ENCODE peak calls at places on chromosomes 1 and 21, in seven cellular contexts. X is OCI-LY7, A is MM.1S, Y is neural progenitor cell, S is HCT116, U is GM23338, Q is PC-3. Z is an unnamed sample.

GRCh38 chr1:164739189-164739588 is 180.2 kb downstream of the PBX1 start:
- DNase-seq in X (no peak), A (no peak), Y (no peak), S (no peak), U (no peak), Q (no peak), Z (no peak)

GRCh38 chr1:69991644-69992043 is 213.7 kb downstream of the LRRC40 start:
- DNase-seq in X (no peak), A (no peak), Y (no peak), S (no peak), U (no peak), Q (no peak), Z (no peak)

GRCh38 chr1:173453982-173454381 is 23.2 kb upstream of the PRDX6 start:
- DNase-seq in X (no peak), A (no peak), Y (no peak), S (no peak), U (no peak), Q (peak; percentile 26), Z (no peak)

GRCh38 chr1:180415985-180416633 is 86.3 kb downstream of the ACBD6 start:
- DNase-seq in X (peak; percentile 51), A (peak; percentile 67), Y (peak; percentile 60), S (peak; percentile 27), U (peak; percentile 66), Q (peak; percentile 53), Z (peak; percentile 16)

GRCh38 chr1:240562111-240562590 is 49.8 kb downstream of the GREM2 start:
- DNase-seq in X (no peak), A (peak; percentile 54), Y (no peak), S (no peak), U (peak; percentile 14), Q (no peak), Z (no peak)

GRCh38 chr1:156667610-156667967 is 9.6 kb downstream of the NES start:
- DNase-seq in X (no peak), A (no peak), Y (no peak), S (no peak), U (no peak), Q (no peak), Z (peak; percentile 50)

GRCh38 chr1:178684542-178685000 is 40.5 kb upstream of the RALGPS2 start:
- DNase-seq in X (no peak), A (peak; percentile 46), Y (no peak), S (peak; percentile 65), U (no peak), Q (peak; percentile 90), Z (peak; percentile 14)

GRCh38 chr1:20343149-20343936 is 52.7 kb downstream of the VWA5B1 start:
- DNase-seq in X (peak; percentile 95), A (no peak), Y (peak; percentile 89), S (no peak), U (peak; percentile 91), Q (no peak), Z (peak; percentile 69)

GRCh38 chr1:199774433-199775089 is 252.9 kb upstream of the NR5A2 start:
- DNase-seq in X (no peak), A (no peak), Y (no peak), S (no peak), U (no peak), Q (peak; percentile 97), Z (no peak)

GRCh38 chr21:45257673-45258341 is 29.9 kb downstream of the POFUT2 start:
- DNase-seq in X (no peak), A (no peak), Y (peak; percentile 33), S (no peak), U (peak; percentile 43), Q (no peak), Z (no peak)

GRCh38 chr1:211133841-211134669 is at the start of gene KCNH1:
- DNase-seq in X (peak; percentile 33), A (peak; percentile 93), Y (peak; percentile 96), S (peak; percentile 46), U (peak; percentile 92), Q (peak; percentile 76), Z (peak; percentile 93)

GRCh38 chr1:111704776-111705175 is 34.4 kb downstream of the INKA2 start:
- DNase-seq in X (no peak), A (no peak), Y (no peak), S (peak; percentile 26), U (no peak), Q (peak; percentile 66), Z (peak; percentile 38)

GRCh38 chr1:64675718-64676345 is 69.0 kb upstream of the RAVER2 start:
- DNase-seq in X (peak; percentile 13), A (peak; percentile 41), Y (peak; percentile 19), S (no peak), U (peak; percentile 51), Q (peak; percentile 38), Z (peak; percentile 37)

GRCh38 chr1:241823925-241824324 is 24.1 kb upstream of the EXO1 start:
- DNase-seq in X (no peak), A (no peak), Y (no peak), S (peak; percentile 64), U (no peak), Q (no peak), Z (no peak)

GRCh38 chr1:232538224-232538942 is 91.5 kb downstream of the SIPA1L2 start:
- DNase-seq in X (no peak), A (no peak), Y (peak; percentile 58), S (peak; percentile 74), U (peak; percentile 79), Q (peak; percentile 91), Z (peak; percentile 25)

GRCh38 chr1:111621050-111621449 is 1.5 kb downstream of the RAP1A start:
- DNase-seq in X (no peak), A (no peak), Y (no peak), S (no peak), U (no peak), Q (no peak), Z (no peak)

GRCh38 chr1:118304722-118305344 is 119.8 kb upstream of the SPAG17 start:
- DNase-seq in X (no peak), A (no peak), Y (peak; percentile 64), S (no peak), U (peak; percentile 77), Q (peak; percentile 31), Z (no peak)

GRCh38 chr1:109803901-109804331 is 40.2 kb upstream of the EPS8L3 start:
- DNase-seq in X (no peak), A (no peak), Y (no peak), S (no peak), U (no peak), Q (no peak), Z (no peak)

GRCh38 chr1:96651517-96651916 is 70.1 kb upstream of the PTBP2 start:
- DNase-seq in X (no peak), A (no peak), Y (peak; percentile 7), S (no peak), U (peak; percentile 7), Q (no peak), Z (no peak)

GRCh38 chr1:27884182-27884954 is 12.0 kb downstream of the THEMIS2 start:
- DNase-seq in X (no peak), A (no peak), Y (no peak), S (no peak), U (no peak), Q (no peak), Z (no peak)

GRCh38 chr21:37450385-37451044 is 83.9 kb downstream of the DYRK1A start:
- DNase-seq in X (no peak), A (no peak), Y (no peak), S (no peak), U (no peak), Q (peak; percentile 70), Z (no peak)

GRCh38 chr1:181656491-181656890 is 173.2 kb downstream of the CACNA1E start:
- DNase-seq in X (no peak), A (no peak), Y (no peak), S (no peak), U (no peak), Q (no peak), Z (no peak)

GRCh38 chr1:156081174-156082110 is 823 bp downstream of the MEX3A start:
- DNase-seq in X (no peak), A (no peak), Y (peak; percentile 72), S (no peak), U (peak; percentile 67), Q (no peak), Z (no peak)

GRCh38 chr1:171740987-171741871 is 636 bp downstream of the VAMP4 start:
- DNase-seq in X (peak; percentile 76), A (peak; percentile 61), Y (peak; percentile 42), S (no peak), U (peak; percentile 52), Q (peak; percentile 82), Z (peak; percentile 65)
- TF ChIP-seq CTCF in X (peak; percentile 32), A (peak; percentile 38), Y (peak; percentile 16), S (peak; percentile 10), U (peak; percentile 30), Q (no peak), Z (peak; percentile 36)

GRCh38 chr21:43361493-43362296 is 65.2 kb downstream of the SIK1 start:
- DNase-seq in X (peak; percentile 89), A (peak; percentile 98), Y (no peak), S (no peak), U (peak; percentile 25), Q (no peak), Z (peak; percentile 52)
- TF ChIP-seq EZH2phosphoT487 in X (no peak), A (no peak), Y (no peak), S (no peak), U (no peak), Q (no peak), Z (no peak)

DNA sequence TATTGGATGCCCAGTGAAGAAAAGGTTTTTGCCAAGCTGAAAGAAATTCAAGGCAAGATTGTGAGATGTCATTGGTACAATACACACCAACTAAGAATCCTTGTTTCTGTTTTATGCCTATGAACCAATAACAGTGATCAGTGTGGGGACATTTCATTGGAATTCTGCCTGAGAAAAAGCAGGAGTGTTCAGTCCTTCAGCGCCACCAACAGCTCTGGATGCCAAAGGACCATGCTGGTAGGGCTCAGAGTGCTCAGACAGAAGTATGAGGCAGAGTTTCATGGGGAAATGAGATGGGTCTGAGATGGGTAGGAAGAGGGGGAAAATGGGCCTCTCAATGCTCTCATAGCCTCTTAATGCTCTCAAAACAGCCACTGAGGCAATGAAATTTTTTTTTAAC is 56.5 kb downstream of the GABPA start:
- DNase-seq in X (no peak), A (no peak), Y (no peak), S (peak; percentile 7), U (peak; percentile 27), Q (peak; percentile 21), Z (no peak)
- H2AFZ ChIP-seq in X (peak overlapping the region; percentile 97), A (no peak overlapping the region), Y (peak overlapping the region; percentile 20), S (peak overlapping the region; percentile 89), U (no peak overlapping the region), Q (no peak overlapping the region), Z (peak overlapping the region; percentile 72)

GRCh38 chr1:204126367-204126766 is 25.5 kb downstream of the ETNK2 start:
- DNase-seq in X (no peak), A (no peak), Y (no peak), S (no peak), U (no peak), Q (no peak), Z (no peak)

GRCh38 chr1:204125759-204126351 is 26.0 kb downstream of the ETNK2 start:
- DNase-seq in X (no peak), A (no peak), Y (no peak), S (no peak), U (no peak), Q (no peak), Z (no peak)

GRCh38 chr1:204121840-204122555 is 29.8 kb downstream of the ETNK2 start:
- DNase-seq in X (no peak), A (no peak), Y (no peak), S (no peak), U (no peak), Q (no peak), Z (no peak)

GRCh38 chr1:204124639-204125038 is 27.2 kb downstream of the ETNK2 start:
- DNase-seq in X (no peak), A (no peak), Y (no peak), S (no peak), U (no peak), Q (no peak), Z (no peak)

DNA sequence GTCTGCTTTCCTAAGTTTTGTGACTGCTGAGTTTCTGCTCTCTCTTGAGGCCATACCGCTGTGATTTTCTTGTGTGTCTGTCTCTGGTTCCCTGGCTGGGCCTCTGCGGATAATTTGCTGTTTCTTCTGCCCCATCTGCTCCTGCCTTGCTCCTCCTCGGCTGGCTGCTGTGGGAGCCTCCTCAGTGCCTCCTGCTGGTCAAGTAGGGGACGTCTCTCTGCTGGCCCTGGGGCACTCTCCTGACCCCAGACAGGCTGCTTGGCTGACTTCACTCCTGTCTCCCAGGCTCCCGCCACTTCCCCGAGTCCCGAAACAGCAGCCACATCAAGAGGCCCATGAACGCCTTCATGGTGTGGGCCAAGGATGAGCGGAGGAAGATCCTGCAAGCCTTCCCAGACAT is 28.5 kb downstream of the ETNK2 start:
- DNase-seq in X (no peak), A (no peak), Y (peak; percentile 65), S (no peak), U (peak; percentile 69), Q (no peak), Z (no peak)
- TF ChIP-seq CTCF in X (peak; percentile 58), A (peak; percentile 47), Y (peak; percentile 64), S (peak; percentile 54), U (peak; percentile 82), Q (peak; percentile 73), Z (peak; percentile 34)

Z was measured in hepatocyte.